ENCODE peak calls at places on chromosomes 6 and 20, in eight cellular contexts. X, G, R, D, Q, V, B and A are unnamed samples.

GRCh38 chr6:48183174-48183573 is 72.2 kb upstream of the PTCHD4 start:
- DNase-seq in X (no peak), G (no peak), R (peak), D (no peak), Q (no peak), V (no peak), B (no peak), A (peak)

GRCh38 chr6:32369678-32370077 is 2.0 kb downstream of the TSBP1 start:
- DNase-seq in X (peak), G (no peak), R (peak), D (no peak), Q (no peak), V (peak), B (no peak), A (peak)

GRCh38 chr6:26067367-26067766 is 19.9 kb upstream of the HFE start:
- DNase-seq in X (no peak), G (no peak), R (no peak), D (no peak), Q (no peak), V (no peak), B (no peak), A (no peak)

GRCh38 chr6:6600865-6601264 is 12.3 kb downstream of the LY86 start:
- DNase-seq in X (no peak), G (no peak), R (no peak), D (no peak), Q (no peak), V (no peak), B (no peak), A (no peak)

GRCh38 chr20:3371757-3372156 is 35.7 kb downstream of the DNAAF9 start:
- DNase-seq in X (no peak), G (no peak), R (no peak), D (no peak), Q (no peak), V (no peak), B (no peak), A (no peak)

GRCh38 chr20:52410182-52410647 is 218.6 kb upstream of the ZFP64 start:
- DNase-seq in X (no peak), G (no peak), R (no peak), D (peak), Q (no peak), V (no peak), B (peak), A (no peak)

GRCh38 chr20:1362484-1362883 is 30.4 kb downstream of the FKBP1A start:
- DNase-seq in X (no peak), G (no peak), R (no peak), D (no peak), Q (no peak), V (no peak), B (no peak), A (no peak)

GRCh38 chr20:2822073-2822472 is 5.9 kb downstream of the TMEM239 start:
- DNase-seq in X (no peak), G (no peak), R (no peak), D (no peak), Q (no peak), V (no peak), B (no peak), A (no peak)

GRCh38 chr6:68572525-68572924 is 62.6 kb upstream of the ADGRB3 start:
- DNase-seq in X (peak), G (peak), R (no peak), D (no peak), Q (peak), V (no peak), B (no peak), A (peak)

GRCh38 chr20:61686081-61686936 is 379.4 kb downstream of the TAF4 start:
- DNase-seq in X (no peak), G (no peak), R (no peak), D (no peak), Q (no peak), V (no peak), B (no peak), A (no peak)

GRCh38 chr6:44933113-44933512 is 395.0 kb upstream of the RUNX2 start:
- DNase-seq in X (no peak), G (no peak), R (no peak), D (no peak), Q (no peak), V (no peak), B (no peak), A (no peak)

GRCh38 chr6:33410711-33411631 is at the start of gene PHF1:
- DNase-seq in X (peak), G (no peak), R (peak), D (peak), Q (peak), V (peak), B (peak), A (no peak)

GRCh38 chr6:133854633-133855598 is 34.0 kb upstream of the TCF21 start:
- DNase-seq in X (no peak), G (peak), R (no peak), D (no peak), Q (peak), V (no peak), B (peak), A (no peak)

GRCh38 chr6:39948156-39948850 is 14.0 kb upstream of the MOCS1 start:
- DNase-seq in X (no peak), G (no peak), R (no peak), D (no peak), Q (no peak), V (no peak), B (no peak), A (no peak)

GRCh38 chr6:89836637-89837222 is 7.0 kb downstream of the CASP8AP2 start:
- DNase-seq in X (no peak), G (no peak), R (no peak), D (no peak), Q (no peak), V (no peak), B (no peak), A (no peak)

GRCh38 chr20:11205769-11206362 is 532.1 kb upstream of the JAG1 start:
- DNase-seq in X (no peak), G (no peak), R (no peak), D (no peak), Q (no peak), V (no peak), B (no peak), A (no peak)

GRCh38 chr20:40414843-40415615 is 274.0 kb downstream of the MAFB start:
- DNase-seq in X (no peak), G (no peak), R (no peak), D (no peak), Q (no peak), V (no peak), B (no peak), A (no peak)

GRCh38 chr6:35310265-35310831 is 12.7 kb downstream of the DEF6 start:
- DNase-seq in X (no peak), G (peak), R (no peak), D (no peak), Q (no peak), V (no peak), B (no peak), A (no peak)

GRCh38 chr20:36469973-36470372 is 71.3 kb upstream of the MYL9 start:
- DNase-seq in X (no peak), G (no peak), R (no peak), D (no peak), Q (no peak), V (no peak), B (no peak), A (no peak)

GRCh38 chr6:22755605-22756004 is 186.2 kb downstream of the HDGFL1 start:
- DNase-seq in X (no peak), G (no peak), R (no peak), D (no peak), Q (no peak), V (no peak), B (no peak), A (no peak)

GRCh38 chr6:46490425-46491200 is 636 bp downstream of the RCAN2 start:
- DNase-seq in X (no peak), G (peak), R (peak), D (no peak), Q (peak), V (no peak), B (peak), A (no peak)

GRCh38 chr20:24672886-24673677 is 203.7 kb downstream of the SYNDIG1 start:
- DNase-seq in X (no peak), G (no peak), R (peak), D (no peak), Q (no peak), V (no peak), B (no peak), A (no peak)

GRCh38 chr6:128235556-128235955 is 284.8 kb downstream of the PTPRK start:
- DNase-seq in X (no peak), G (no peak), R (no peak), D (no peak), Q (no peak), V (no peak), B (no peak), A (peak)

GRCh38 chr20:4844766-4845465 is 123.2 kb downstream of the PRND start:
- DNase-seq in X (no peak), G (no peak), R (no peak), D (no peak), Q (no peak), V (no peak), B (no peak), A (no peak)

GRCh38 chr20:40956503-40956902 is 72.1 kb upstream of the TOP1 start:
- DNase-seq in X (no peak), G (no peak), R (no peak), D (no peak), Q (no peak), V (no peak), B (no peak), A (no peak)

GRCh38 chr6:164107297-164107995 is 692.9 kb downstream of the QKI start:
- DNase-seq in X (peak), G (no peak), R (no peak), D (no peak), Q (no peak), V (no peak), B (no peak), A (no peak)

GRCh38 chr6:35258336-35258735 is 1.2 kb upstream of the ZNF76 start:
- DNase-seq in X (no peak), G (no peak), R (no peak), D (no peak), Q (no peak), V (no peak), B (no peak), A (no peak)

GRCh38 chr6:136403166-136403980 is 113.7 kb upstream of the BCLAF1 start:
- DNase-seq in X (peak), G (no peak), R (no peak), D (no peak), Q (no peak), V (peak), B (no peak), A (peak)